ENCODE peak calls at places on chromosome 15, in nine cellular contexts. X, L, R, D, B, Q, C, K and J are unnamed samples.

GRCh38 chr15:35724626-35725025 is 178.7 kb upstream of the DPH6 start:
- DNase-seq in D (no peak), L (no peak), C (no peak), Q (no peak), K (no peak), B (no peak), R (no peak), X (no peak), J (no peak)

GRCh38 chr15:56805466-56806146 is 72.3 kb upstream of the ZNF280D start:
- DNase-seq in L (no peak), Q (no peak), D (peak; percentile 14), B (peak; percentile 49), X (peak; percentile 4), K (no peak), C (peak; percentile 59), R (no peak), J (no peak)

GRCh38 chr15:59283717-59284336 is 77.2 kb downstream of the LDHAL6B start:
- DNase-seq in B (peak; percentile 55), L (no peak), C (no peak), K (no peak), R (no peak), Q (no peak), D (no peak), X (no peak), J (no peak)

GRCh38 chr15:99057697-99058420 is 47.0 kb upstream of the SYNM start:
- DNase-seq in X (no peak), Q (no peak), R (no peak), B (no peak), L (no peak), D (no peak), C (peak; percentile 39), K (no peak), J (no peak)

GRCh38 chr15:27219636-27220035 is 248.7 kb downstream of the GABRG3 start:
- DNase-seq in X (no peak), B (no peak), Q (no peak), L (no peak), C (no peak), K (no peak), R (no peak), D (no peak), J (no peak)

GRCh38 chr15:41607033-41607432 is 48.0 kb downstream of the TYRO3 start:
- DNase-seq in X (no peak), K (no peak), Q (no peak), R (no peak), B (no peak), L (no peak), D (no peak), C (no peak), J (no peak)

GRCh38 chr15:35674873-35675781 is 129.2 kb upstream of the DPH6 start:
- DNase-seq in R (no peak), B (no peak), X (no peak), K (peak; percentile 59), C (no peak), L (no peak), Q (no peak), D (no peak), J (no peak)

GRCh38 chr15:67186688-67187087 is 67.8 kb downstream of the AAGAB start:
- DNase-seq in L (no peak), R (no peak), C (peak; percentile 30), X (no peak), B (no peak), K (peak; percentile 29), Q (no peak), D (no peak), J (no peak)

GRCh38 chr15:34808016-34808415 is 12.7 kb upstream of the ACTC1 start:
- DNase-seq in B (no peak), K (no peak), C (no peak), R (no peak), Q (no peak), X (no peak), D (no peak), L (no peak), J (no peak)

GRCh38 chr15:32669870-32670623 is 28.5 kb downstream of the SCG5 start:
- DNase-seq in K (no peak), L (no peak), B (peak; percentile 51), X (peak; percentile 78), C (no peak), Q (no peak), D (no peak), R (peak; percentile 15), J (no peak)

GRCh38 chr15:58015565-58015964 is 49.9 kb downstream of the ALDH1A2 start:
- DNase-seq in L (no peak), K (no peak), C (no peak), X (no peak), Q (no peak), D (no peak), B (no peak), R (no peak), J (no peak)

GRCh38 chr15:47792231-47792630 is 74.9 kb downstream of the SEMA6D start:
- DNase-seq in C (no peak), D (no peak), L (no peak), Q (no peak), X (no peak), K (no peak), B (no peak), R (no peak), J (no peak)

GRCh38 chr15:38028869-38029268 is 94.4 kb downstream of the TMCO5A start:
- DNase-seq in D (no peak), R (no peak), X (no peak), B (no peak), C (no peak), K (no peak), Q (no peak), L (no peak), J (no peak)

GRCh38 chr15:69568621-69569020 is 116.0 kb downstream of the RPLP1 start:
- DNase-seq in B (no peak), X (no peak), C (no peak), R (no peak), Q (peak; percentile 45), L (no peak), K (no peak), D (no peak), J (no peak)

GRCh38 chr15:92733934-92734521 is 78.5 kb upstream of the FAM174B start:
- DNase-seq in C (no peak), D (no peak), Q (no peak), R (no peak), K (no peak), X (peak; percentile 19), B (no peak), L (peak; percentile 81), J (no peak)

GRCh38 chr15:48802867-48803266 is 8.0 kb downstream of the CEP152 start:
- DNase-seq in C (no peak), R (no peak), L (no peak), Q (no peak), B (no peak), K (no peak), X (no peak), D (no peak), J (no peak)

GRCh38 chr15:45162771-45163507 is 24.8 kb downstream of the SHF start:
- DNase-seq in D (peak; percentile 69), L (no peak), B (peak; percentile 76), K (peak; percentile 72), C (peak; percentile 81), R (peak; percentile 46), X (peak; percentile 80), Q (peak; percentile 45), J (peak; percentile 11)

GRCh38 chr15:31469801-31470545 is 143.3 kb downstream of the KLF13 start:
- DNase-seq in L (no peak), C (peak; percentile 2), X (no peak), R (no peak), B (peak; percentile 7), K (no peak), D (no peak), Q (no peak), J (no peak)

GRCh38 chr15:93980149-93980911 is 251.0 kb upstream of the MCTP2 start:
- DNase-seq in Q (no peak), X (no peak), L (no peak), K (no peak), R (no peak), B (no peak), C (peak; percentile 63), D (no peak), J (no peak)

GRCh38 chr15:94744080-94744793 is 512.9 kb downstream of the MCTP2 start:
- DNase-seq in D (no peak), Q (no peak), X (no peak), R (no peak), K (no peak), B (no peak), L (no peak), C (no peak), J (no peak)

GRCh38 chr15:75669191-75669878 is 21.6 kb downstream of the SNX33 start:
- DNase-seq in R (no peak), B (peak; percentile 42), L (no peak), C (no peak), X (no peak), K (peak; percentile 25), Q (no peak), D (no peak), J (no peak)

GRCh38 chr15:78007965-78008886 is 69.3 kb downstream of the TBC1D2B start:
- DNase-seq in C (peak; percentile 85), R (no peak), B (no peak), Q (no peak), L (peak; percentile 80), D (no peak), K (no peak), X (peak; percentile 44), J (no peak)

GRCh38 chr15:64681424-64682024 is 93.9 kb downstream of the RBPMS2 start:
- DNase-seq in D (no peak), B (no peak), K (peak; percentile 63), C (peak; percentile 46), R (no peak), L (no peak), Q (no peak), X (peak; percentile 40), J (no peak)

GRCh38 chr15:85710340-85710842 is 84.3 kb downstream of the KLHL25 start:
- DNase-seq in K (no peak), L (no peak), X (no peak), Q (no peak), C (no peak), R (no peak), D (peak; percentile 25), B (no peak), J (no peak)

GRCh38 chr15:67138946-67139855 is 73.8 kb downstream of the SMAD3 start:
- DNase-seq in B (no peak), K (no peak), R (no peak), D (no peak), L (no peak), Q (no peak), C (no peak), X (no peak), J (no peak)

GRCh38 chr15:73809728-73810501 is 56.8 kb upstream of the INSYN1 start:
- DNase-seq in Q (no peak), D (no peak), X (peak; percentile 40), L (no peak), B (no peak), R (no peak), K (peak; percentile 45), C (no peak), J (no peak)

GRCh38 chr15:69080203-69080957 is 65.9 kb downstream of the NOX5 start:
- DNase-seq in Q (no peak), X (no peak), B (no peak), K (peak; percentile 96), L (no peak), R (no peak), C (no peak), D (no peak), J (no peak)